ENCODE peak calls at places on chromosomes 16 and 17, in six cellular contexts. G is gastrocnemius medialis, Z is HCT116, K is breast epithelium, W is IMR-90, N is stomach. C is an unnamed sample. For H3K4me1, the result is how much of the 10 kb centered on the place peaks cover.

GRCh38 chr16:87407511-87408112 is 15.5 kb downstream of the MAP1LC3B start:
- DNase-seq in G (peak), Z (peak), K (no peak), W (no peak), N (peak), C (no peak)

GRCh38 chr17:10114931-10115535 is 83.4 kb downstream of the GAS7 start:
- DNase-seq in G (peak), Z (no peak), K (peak), W (peak), N (peak), C (peak)

GRCh38 chr17:28065706-28066105 is 23.2 kb downstream of the NLK start:
- DNase-seq in G (no peak), Z (no peak), K (no peak), W (peak), N (no peak), C (no peak)

GRCh38 chr17:77296769-77297409 is 156.1 kb downstream of the SEC14L1 start:
- DNase-seq in G (no peak), Z (no peak), K (no peak), W (no peak), N (no peak), C (no peak)

GRCh38 chr17:68143425-68143824 is 104.4 kb upstream of the AMZ2 start:
- DNase-seq in G (no peak), Z (no peak), K (no peak), W (no peak), N (no peak), C (no peak)

GRCh38 chr16:80583466-80583865 is 42.7 kb downstream of the DYNLRB2 start:
- DNase-seq in G (peak), Z (no peak), K (no peak), W (peak), N (no peak), C (no peak)

GRCh38 chr17:50954641-50955121 is 88.5 kb upstream of the TOB1 start:
- DNase-seq in G (no peak), Z (no peak), K (no peak), W (no peak), N (no peak), C (no peak)

GRCh38 chr17:2580156-2580555 is 13.3 kb upstream of the PAFAH1B1 start:
- DNase-seq in G (no peak), Z (no peak), K (no peak), W (no peak), N (no peak), C (no peak)

GRCh38 chr17:7109461-7110322 is 4.9 kb downstream of the ASGR2 start:
- DNase-seq in G (no peak), Z (no peak), K (no peak), W (no peak), N (no peak), C (no peak)

GRCh38 chr17:1108810-1109605 is 70.8 kb downstream of the ABR start:
- DNase-seq in G (no peak), Z (no peak), K (no peak), W (peak), N (peak), C (no peak)

GRCh38 chr17:1929896-1930750 is 95.0 kb downstream of the RTN4RL1 start:
- DNase-seq in G (no peak), Z (no peak), K (no peak), W (no peak), N (no peak), C (no peak)

GRCh38 chr17:32771396-32771795 is 105.5 kb downstream of the MYO1D start:
- DNase-seq in G (no peak), Z (no peak), K (no peak), W (no peak), N (no peak), C (no peak)

GRCh38 chr17:58788199-58788598 is 32.5 kb downstream of the PPM1E start:
- DNase-seq in G (no peak), Z (no peak), K (no peak), W (no peak), N (no peak), C (no peak)

GRCh38 chr17:8985054-8985701 is 19.7 kb upstream of the PIK3R5 start:
- DNase-seq in G (no peak), Z (no peak), K (no peak), W (no peak), N (no peak), C (no peak)

GRCh38 chr16:4373909-4374742 is 2.5 kb downstream of the VASN start:
- DNase-seq in G (peak), Z (no peak), K (no peak), W (peak), N (peak), C (peak)

GRCh38 chr17:8266648-8267479 is 17.8 kb downstream of the PFAS start:
- DNase-seq in G (no peak), Z (no peak), K (no peak), W (no peak), N (no peak), C (no peak)

GRCh38 chr17:55524440-55525220 is 13.4 kb upstream of the SMIM36 start:
- DNase-seq in G (no peak), Z (no peak), K (no peak), W (no peak), N (no peak), C (no peak)

GRCh38 chr16:85114909-85115567 is 2.8 kb upstream of the CIBAR2 start:
- DNase-seq in G (peak), Z (peak), K (peak), W (peak), N (peak), C (peak)

GRCh38 chr16:72372082-72372615 is 200.2 kb upstream of the PMFBP1 start:
- DNase-seq in G (no peak), Z (no peak), K (no peak), W (no peak), N (no peak), C (no peak)

GRCh38 chr17:83173997-83174858 is 94.8 kb downstream of the METRNL start:
- DNase-seq in G (peak), Z (no peak), K (peak), W (peak), N (no peak), C (peak)

GRCh38 chr17:79017546-79017945 is 6.4 kb upstream of the C1QTNF1 start:
- DNase-seq in G (peak), Z (no peak), K (no peak), W (no peak), N (no peak), C (no peak)

GRCh38 chr17:35189291-35189690 is 4.9 kb downstream of the SLC35G3 start:
- DNase-seq in G (no peak), Z (no peak), K (no peak), W (no peak), N (no peak), C (no peak)

GRCh38 chr17:624341-624860 is 90.2 kb downstream of the VPS53 start:
- DNase-seq in G (no peak), Z (no peak), K (no peak), W (no peak), N (no peak), C (no peak)

GRCh38 chr17:56602292-56603130 is 9.0 kb downstream of the NOG start:
- DNase-seq in G (no peak), Z (no peak), K (no peak), W (no peak), N (no peak), C (no peak)
- H3K4me1 ChIP-seq in G (under half), Z (under half), K (under half), W (under half), N (under half), C (under half)

GRCh38 chr17:44795928-44796327 is 34.2 kb downstream of the GJC1 start:
- DNase-seq in G (no peak), Z (no peak), K (no peak), W (no peak), N (no peak), C (no peak)
- TF ChIP-seq POLR2A in G (no peak), Z (no peak), K (no peak), W (no peak), N (no peak), C (no peak)

GRCh38 chr17:62801553-62801952 is 6.6 kb downstream of the MARCHF10 start:
- DNase-seq in G (no peak), Z (no peak), K (no peak), W (peak), N (no peak), C (no peak)
- H3K4me3 ChIP-seq in G (no peak), Z (no peak), K (no peak), W (no peak), N (no peak), C (no peak)

GRCh38 chr17:17815436-17816200 is 21.2 kb downstream of the SREBF1 start:
- DNase-seq in G (no peak), Z (no peak), K (no peak), W (no peak), N (no peak), C (no peak)

GRCh38 chr17:17816240-17816814 is 20.5 kb downstream of the SREBF1 start:
- DNase-seq in G (no peak), Z (no peak), K (no peak), W (no peak), N (no peak), C (no peak)

GRCh38 chr17:17814162-17815061 is 22.4 kb downstream of the SREBF1 start:
- DNase-seq in G (no peak), Z (no peak), K (no peak), W (no peak), N (no peak), C (no peak)

GRCh38 chr17:17813725-17814095 is 23.1 kb downstream of the SREBF1 start:
- DNase-seq in G (no peak), Z (no peak), K (no peak), W (no peak), N (no peak), C (no peak)

DNA sequence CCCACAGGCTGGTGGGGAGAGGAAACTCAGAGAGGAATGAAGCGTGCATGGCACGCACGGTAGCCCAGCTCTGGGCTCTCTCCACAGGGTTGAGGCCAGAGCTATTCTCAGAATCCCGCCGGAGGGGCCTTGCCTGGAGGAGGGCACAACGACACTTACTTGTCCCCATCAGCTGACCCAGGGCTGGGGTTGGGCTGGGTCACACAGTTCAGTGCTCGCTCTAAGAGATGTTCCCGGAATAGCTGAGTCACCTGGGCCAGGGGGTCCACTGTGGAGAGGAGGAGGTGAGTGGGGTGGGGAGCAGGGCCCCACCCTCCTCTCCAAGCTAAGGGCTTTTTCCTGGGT is 21.8 kb downstream of the SREBF1 start:
- DNase-seq in G (peak), Z (no peak), K (no peak), W (no peak), N (no peak), C (no peak)
- H3K4me1 ChIP-seq in G (half or more), Z (under half), K (under half), W (under half), N (under half), C (under half)